ENCODE peak calls at places on chromosome 1, in four cellular contexts. J is right lobe of liver, Y is body of pancreas, X is IMR-90. Q is an unnamed sample.

GRCh38 chr1:198007687-198008627 is 90.8 kb downstream of the LHX9 start:
- DNase-seq in J (no peak), Y (no peak), X (peak; percentile 7), Q (no peak)

GRCh38 chr1:53120659-53121058 is 21.8 kb downstream of the SLC1A7 start:
- DNase-seq in J (no peak), Y (no peak), X (no peak), Q (no peak)

GRCh38 chr1:231093158-231093922 is 53.3 kb upstream of the FAM89A start:
- DNase-seq in J (no peak), Y (no peak), X (no peak), Q (no peak)

GRCh38 chr1:243292117-243292516 is 36.3 kb downstream of the SDCCAG8 start:
- DNase-seq in J (no peak), Y (no peak), X (no peak), Q (no peak)

GRCh38 chr1:64769971-64770370 is 25.1 kb downstream of the RAVER2 start:
- DNase-seq in J (no peak), Y (no peak), X (no peak), Q (no peak)

GRCh38 chr1:230251644-230252191 is 174.4 kb downstream of the PGBD5 start:
- DNase-seq in J (no peak), Y (no peak), X (no peak), Q (no peak)

GRCh38 chr1:194289569-194290266 is 1103.3 kb upstream of the B3GALT2 start:
- DNase-seq in J (no peak), Y (no peak), X (no peak), Q (no peak)

GRCh38 chr1:201335174-201335870 is 42.2 kb downstream of the TNNT2 start:
- DNase-seq in J (peak; percentile 8), Y (no peak), X (no peak), Q (no peak)

GRCh38 chr1:162369571-162369970 is 7.1 kb downstream of the SPATA46 start:
- DNase-seq in J (no peak), Y (no peak), X (no peak), Q (no peak)

DNA sequence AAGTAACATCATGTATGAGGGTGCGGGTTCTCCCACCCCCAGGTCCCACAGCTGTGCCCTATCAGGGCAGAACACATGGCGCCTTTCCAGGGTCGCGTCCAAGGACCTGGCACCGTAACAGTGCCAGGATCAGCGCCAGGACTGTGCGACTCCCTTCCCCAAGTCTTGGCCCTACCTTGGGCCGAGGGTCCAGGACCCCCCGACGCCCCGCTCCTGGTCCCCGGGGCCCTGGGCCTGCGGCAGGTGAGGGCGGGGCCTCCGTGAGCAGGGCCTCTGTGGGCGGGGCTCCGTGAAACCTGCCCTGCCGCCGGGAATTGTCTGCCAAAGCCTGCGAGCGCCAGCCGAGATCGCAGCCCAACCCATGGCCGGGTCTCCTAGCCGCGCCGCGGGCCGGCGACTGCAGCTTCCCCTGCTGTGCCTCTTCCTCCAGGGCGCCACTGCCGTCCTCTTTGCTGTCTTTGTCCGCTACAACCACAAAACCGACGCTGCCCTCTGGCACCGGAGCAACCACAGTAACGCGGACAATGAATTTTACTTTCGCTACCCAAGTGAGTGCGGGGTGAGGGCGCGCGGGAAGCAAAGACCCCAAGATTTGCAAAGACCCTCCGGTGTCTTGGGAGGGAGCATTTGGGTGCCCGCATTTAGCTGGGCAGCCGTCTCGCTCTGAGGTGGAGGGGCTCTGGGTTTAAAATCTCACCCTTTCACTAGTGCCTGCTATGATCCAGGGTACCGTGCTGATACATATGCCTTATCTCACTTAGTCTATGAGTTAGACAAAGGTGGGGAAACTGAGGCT is at the start of gene RHBG:
- DNase-seq in J (peak; percentile 85), Y (peak; percentile 89), X (peak; percentile 2), Q (peak; percentile 56)
- H3K4me3 ChIP-seq in J (peak within 1 kb of the TSS; percentile 55), Y (peak within 1 kb of the TSS; percentile 36), X (no peak within 1 kb of the TSS), Q (no peak within 1 kb of the TSS)

GRCh38 chr1:207811920-207812720 is 60.3 kb downstream of the CD46 start:
- DNase-seq in J (peak; percentile 96), Y (peak; percentile 92), X (peak; percentile 32), Q (peak; percentile 71)
- H3K4me3 ChIP-seq in J (no peak overlapping the region), Y (no peak overlapping the region), X (no peak overlapping the region), Q (no peak overlapping the region)

GRCh38 chr1:111988377-111988742 is 1.1 kb downstream of the KCND3 start:
- DNase-seq in J (no peak), Y (no peak), X (no peak), Q (no peak)
- H3K4me3 ChIP-seq in J (peak overlapping the region; percentile 64), Y (no peak overlapping the region), X (no peak overlapping the region), Q (no peak overlapping the region)

GRCh38 chr1:31930827-31931226 is 7.3 kb downstream of the PTP4A2 start:
- DNase-seq in J (no peak), Y (no peak), X (no peak), Q (no peak)

GRCh38 chr1:31926252-31926651 is 11.9 kb downstream of the PTP4A2 start:
- DNase-seq in J (no peak), Y (no peak), X (no peak), Q (no peak)

GRCh38 chr1:31926846-31927660 is 11.1 kb downstream of the PTP4A2 start:
- DNase-seq in J (no peak), Y (no peak), X (no peak), Q (no peak)

GRCh38 chr1:31924839-31925238 is 13.3 kb downstream of the PTP4A2 start:
- DNase-seq in J (no peak), Y (no peak), X (no peak), Q (no peak)

GRCh38 chr1:31927661-31927980 is 10.5 kb downstream of the PTP4A2 start:
- DNase-seq in J (no peak), Y (no peak), X (no peak), Q (no peak)
- H3K4me3 ChIP-seq in J (no peak overlapping the region), Y (no peak overlapping the region), X (no peak overlapping the region), Q (no peak overlapping the region)

DNA sequence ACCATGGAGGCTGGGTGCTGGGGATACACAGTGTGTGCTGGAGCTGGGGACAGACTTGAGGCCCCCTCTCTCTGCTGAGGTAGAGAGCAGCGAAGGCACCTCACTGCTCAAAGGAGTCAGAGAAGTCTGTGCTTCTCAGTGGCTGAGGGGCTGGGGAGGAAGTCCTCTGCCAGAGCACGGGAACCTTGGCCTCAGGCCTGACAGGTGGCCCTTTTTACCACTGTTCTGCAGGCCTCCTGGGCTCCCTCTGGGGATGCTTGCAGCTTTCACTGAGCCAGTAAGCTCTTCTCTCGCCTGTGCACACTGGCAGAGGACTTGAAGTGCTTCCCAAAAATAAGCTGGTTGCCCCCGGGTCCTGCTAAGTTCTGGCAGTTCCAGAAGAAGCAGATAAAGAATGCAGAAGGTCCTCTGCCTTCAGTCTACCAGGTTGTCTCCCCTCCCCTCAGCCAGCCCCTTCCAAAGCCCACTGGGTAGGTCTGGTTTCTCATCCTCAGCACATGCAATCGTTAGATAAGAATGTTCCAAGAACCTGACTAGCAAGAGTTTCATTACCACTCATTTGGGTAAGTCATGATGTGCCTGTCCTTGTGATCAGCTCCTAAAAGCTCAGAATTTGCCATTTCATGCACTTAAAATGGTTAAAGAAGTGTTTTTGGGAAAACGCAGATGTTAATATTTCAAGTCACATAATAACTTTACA is 53.9 kb downstream of the TENT5C start:
- DNase-seq in J (no peak), Y (no peak), X (no peak), Q (no peak)
- H3K4me3 ChIP-seq in J (no peak overlapping the region), Y (no peak overlapping the region), X (no peak overlapping the region), Q (no peak overlapping the region)

Q was measured in lung.